ENCODE peak calls at places on chromosomes 3 and 15, in five cellular contexts. R, L, E, D and B are unnamed samples. For H3K4me1, the result is how much of the 10 kb centered on the place peaks cover.

GRCh38 chr15:65077981-65078352 is 1.4 kb downstream of the KBTBD13 start:
- DNase-seq in L (peak), R (peak), D (peak), E (peak), B (peak)

GRCh38 chr3:136068708-136069107 is 103.2 kb downstream of the PPP2R3A start:
- DNase-seq in L (no peak), E (no peak), D (no peak), R (no peak), B (no peak)

GRCh38 chr3:53328750-53329149 is 18.6 kb downstream of the DCP1A start:
- DNase-seq in E (peak), D (no peak), L (no peak), R (no peak), B (no peak)

GRCh38 chr3:184811663-184811998 is 335 bp upstream of the VPS8 start:
- DNase-seq in L (no peak), E (no peak), R (no peak), D (no peak), B (no peak)

GRCh38 chr3:129577925-129578742 is 28.3 kb downstream of the PLXND1 start:
- DNase-seq in E (peak), L (no peak), D (no peak), R (no peak), B (no peak)

GRCh38 chr15:97729270-97729669 is 231.2 kb upstream of the ARRDC4 start:
- DNase-seq in R (no peak), E (no peak), L (no peak), D (no peak), B (no peak)

GRCh38 chr3:53617893-53618523 is 123.6 kb downstream of the CACNA1D start:
- DNase-seq in E (no peak), R (no peak), L (peak), D (peak), B (no peak)

GRCh38 chr3:185585523-185585861 is 603 bp upstream of the SENP2 start:
- DNase-seq in R (peak), D (no peak), L (no peak), E (no peak), B (no peak)

GRCh38 chr3:53844262-53845102 is 1.7 kb downstream of the CHDH start:
- DNase-seq in L (peak), D (no peak), E (no peak), R (no peak), B (no peak)

GRCh38 chr3:187066228-187066995 is 72.9 kb downstream of the RPL39L start:
- DNase-seq in L (no peak), D (peak), R (peak), E (no peak), B (no peak)

GRCh38 chr3:27488821-27489220 is 4.6 kb upstream of the SLC4A7 start:
- DNase-seq in D (no peak), L (no peak), R (no peak), E (no peak), B (no peak)

GRCh38 chr3:172201990-172202318 is 162.6 kb downstream of the FNDC3B start:
- DNase-seq in E (no peak), R (no peak), L (no peak), D (no peak), B (no peak)

GRCh38 chr3:182981038-182981380 is 671 bp upstream of the DCUN1D1 start:
- DNase-seq in D (no peak), E (peak), L (no peak), R (no peak), B (no peak)

GRCh38 chr3:23810342-23811116 is 4.8 kb downstream of the UBE2E1 start:
- DNase-seq in D (peak), E (peak), R (no peak), L (peak), B (peak)

GRCh38 chr3:12340506-12340905 is 51.6 kb downstream of the PPARG start:
- DNase-seq in L (no peak), E (no peak), R (no peak), D (no peak), B (no peak)
- H3K4me1 ChIP-seq in L (under half), E (under half), R (half or more), D (under half), B (under half)

GRCh38 chr3:188156051-188156450 is 2.1 kb downstream of the LPP start:
- DNase-seq in E (no peak), D (no peak), L (no peak), R (no peak), B (no peak)

GRCh38 chr3:188152660-188153497 is 1.1 kb upstream of the LPP start:
- DNase-seq in D (peak), L (peak), R (no peak), E (peak), B (peak)

GRCh38 chr3:188153498-188153948 is 434 bp upstream of the LPP start:
- DNase-seq in E (peak), L (peak), R (peak), D (peak), B (peak)

GRCh38 chr3:188153949-188154757 is at the start of gene LPP:
- DNase-seq in D (peak), E (peak), R (no peak), L (peak), B (peak)

GRCh38 chr3:188154758-188155574 is 1.0 kb downstream of the LPP start:
- DNase-seq in E (peak), R (no peak), L (no peak), D (no peak), B (no peak)
- TF ChIP-seq POLR2A in E (no peak), R (no peak), L (no peak), D (no peak), B (no peak)

GRCh38 chr3:50604628-50605588 is 6.7 kb downstream of the CISH start:
- DNase-seq in R (no peak), D (peak), L (peak), E (peak), B (no peak)
- H3K27ac ChIP-seq in R (no peak), D (peak), L (peak), E (no peak), B (peak)

DNA sequence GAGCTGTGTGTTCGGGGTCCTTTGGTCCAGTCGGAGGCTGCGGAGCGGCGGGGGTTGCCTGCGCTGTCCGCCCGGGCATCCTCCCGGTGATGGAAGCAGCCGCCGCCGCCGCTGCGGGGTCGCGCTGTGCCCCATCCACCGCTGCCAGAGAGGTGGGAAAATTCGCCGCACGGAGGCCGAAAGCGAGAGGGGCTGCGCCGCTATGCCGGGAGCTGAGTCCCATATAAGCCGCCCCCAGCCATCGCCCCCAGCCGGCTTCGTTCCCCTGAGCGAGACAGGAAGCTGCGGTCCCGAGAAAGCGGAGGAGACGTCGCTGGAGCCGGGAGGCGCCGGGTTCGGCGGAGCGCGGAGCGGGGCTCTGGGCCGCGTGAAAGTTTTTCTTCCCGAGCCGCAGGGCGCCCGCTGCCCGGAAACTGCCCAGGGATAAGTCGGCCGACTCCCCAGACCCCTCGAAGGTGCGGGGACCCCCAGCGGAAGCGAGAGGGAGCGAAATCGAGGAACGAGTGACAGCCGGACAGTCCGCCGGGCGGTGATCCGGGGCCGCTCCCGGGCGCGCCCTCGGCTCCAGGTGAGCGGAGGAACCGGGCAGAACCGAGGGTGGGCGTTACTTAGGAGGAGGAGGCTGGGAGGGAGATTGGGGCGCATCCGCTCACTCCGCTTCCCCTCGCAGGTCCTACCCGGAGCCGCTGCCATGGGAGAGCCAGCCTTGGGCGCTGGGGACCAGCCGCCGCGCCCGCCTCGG is 574 bp downstream of the CHST2 start:
- DNase-seq in L (no peak), E (no peak), R (no peak), D (peak), B (peak)
- H3K4me1 ChIP-seq in L (under half), E (under half), R (under half), D (under half), B (under half)

DNA sequence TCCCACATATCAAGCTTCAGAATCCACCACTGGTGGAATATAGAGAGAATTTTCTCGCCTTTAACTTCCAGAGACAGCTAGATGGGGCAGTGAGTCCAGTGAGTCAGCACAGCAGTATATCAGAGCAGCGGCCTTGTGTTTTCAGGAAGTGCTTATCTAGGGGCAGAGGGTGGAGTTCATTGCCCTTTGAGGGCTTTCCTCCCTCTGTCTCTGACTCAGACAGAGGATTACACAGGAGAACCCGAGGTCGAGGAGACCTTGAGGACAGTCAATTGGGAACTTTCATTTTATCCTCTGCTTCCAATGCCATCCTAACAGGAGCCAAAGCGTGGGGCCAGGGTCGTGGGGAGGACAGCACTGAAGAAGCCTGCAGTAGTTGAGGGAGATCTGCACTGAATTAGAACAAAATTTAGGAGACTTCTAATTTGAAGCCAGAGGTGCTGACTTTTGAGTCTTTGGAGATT is 109.6 kb upstream of the UMPS start:
- DNase-seq in R (no peak), E (peak), L (peak), D (peak), B (peak)
- TF ChIP-seq POLR2A in R (no peak), E (no peak), L (no peak), D (no peak), B (no peak)

DNA sequence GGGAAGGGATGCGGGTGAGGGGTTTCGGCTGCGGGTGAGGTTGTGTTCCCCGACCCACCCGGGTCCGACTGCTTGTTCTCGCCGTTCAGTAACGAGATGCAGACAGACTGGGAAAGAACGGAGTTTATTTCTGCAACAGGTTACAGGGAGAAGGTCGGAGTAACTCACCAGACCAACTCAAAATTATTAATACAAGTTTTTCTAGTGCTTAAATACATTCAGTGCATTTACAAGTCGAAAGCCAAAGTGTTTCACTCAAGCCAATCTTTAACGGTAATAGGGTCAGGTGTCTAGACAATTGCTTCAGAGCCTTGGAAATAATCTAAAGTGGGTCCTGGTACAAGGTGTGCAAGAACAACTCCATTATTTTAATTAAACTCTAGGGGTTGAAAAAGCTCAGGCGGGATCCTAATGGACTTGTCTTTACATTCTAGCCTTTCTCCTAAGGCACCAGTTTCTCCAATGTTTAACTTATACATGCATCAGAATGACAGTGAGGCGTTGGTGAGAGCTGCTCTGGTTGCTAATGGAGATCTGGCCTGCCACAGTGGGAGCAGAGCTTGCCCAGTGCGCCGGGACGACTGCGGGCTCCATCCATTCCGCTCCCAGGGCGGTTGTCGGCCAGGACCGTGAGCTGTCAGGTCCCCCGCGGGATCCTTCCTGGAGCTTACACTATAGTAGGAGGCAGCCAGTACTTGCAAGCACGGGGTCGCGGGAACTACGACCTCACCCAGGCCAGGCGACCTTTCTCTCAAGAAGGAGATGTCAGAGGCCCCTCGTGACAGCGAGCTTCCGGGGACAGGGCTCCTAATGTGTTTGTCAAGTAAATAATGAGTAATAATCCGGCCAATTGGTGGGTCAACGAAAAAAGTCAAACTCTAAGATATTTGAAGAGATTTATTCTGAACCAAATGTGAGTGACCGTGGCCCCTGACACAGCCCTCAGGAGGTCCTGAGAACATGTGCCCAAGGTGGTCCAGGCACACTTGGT is 836 bp upstream of the HIGD1A start:
- DNase-seq in L (peak), R (no peak), E (peak), D (peak), B (peak)
- H3K27ac ChIP-seq in L (peak), R (peak), E (peak), D (peak), B (peak)

GRCh38 chr3:46968783-46969428 is 7.6 kb downstream of the CCDC12 start:
- DNase-seq in R (no peak), E (no peak), D (no peak), L (no peak), B (no peak)
- H3K4me1 ChIP-seq in R (under half), E (under half), D (half or more), L (half or more), B (under half)